ENCODE peak calls at places on chromosomes 1 and 21, in four cellular contexts. D, X, S and F are unnamed samples.

GRCh38 chr21:36454079-36454478 is 25.8 kb downstream of the CLDN14 start:
- DNase-seq in D (no peak), X (no peak), S (no peak), F (no peak)

GRCh38 chr1:83619497-83619896 is 379.4 kb downstream of the TTLL7 start:
- DNase-seq in X (no peak), S (no peak), D (no peak), F (no peak)

GRCh38 chr1:6025269-6026094 is 20.2 kb upstream of the KCNAB2 start:
- DNase-seq in S (no peak), D (no peak), X (no peak), F (no peak)

GRCh38 chr1:203368624-203369451 is 17.9 kb upstream of the FMOD start:
- DNase-seq in X (no peak), D (no peak), S (no peak), F (no peak)

GRCh38 chr1:29855761-29856160 is 619.4 kb downstream of the PTPRU start:
- DNase-seq in S (no peak), D (no peak), X (no peak), F (no peak)

GRCh38 chr1:208942394-208942793 is 641.1 kb upstream of the CAMK1G start:
- DNase-seq in X (no peak), D (no peak), S (no peak), F (no peak)

GRCh38 chr1:106956721-106957120 is 99.8 kb upstream of the PRMT6 start:
- DNase-seq in S (no peak), X (no peak), D (no peak), F (no peak)

GRCh38 chr21:43597052-43597451 is 62.2 kb downstream of the HSF2BP start:
- DNase-seq in S (no peak), X (no peak), D (peak), F (no peak)

GRCh38 chr1:107378602-107379265 is 237.9 kb downstream of the NTNG1 start:
- DNase-seq in D (no peak), S (no peak), X (no peak), F (no peak)

GRCh38 chr1:45477646-45478045 is 13.3 kb downstream of the TESK2 start:
- DNase-seq in S (no peak), X (no peak), D (no peak), F (no peak)

DNA sequence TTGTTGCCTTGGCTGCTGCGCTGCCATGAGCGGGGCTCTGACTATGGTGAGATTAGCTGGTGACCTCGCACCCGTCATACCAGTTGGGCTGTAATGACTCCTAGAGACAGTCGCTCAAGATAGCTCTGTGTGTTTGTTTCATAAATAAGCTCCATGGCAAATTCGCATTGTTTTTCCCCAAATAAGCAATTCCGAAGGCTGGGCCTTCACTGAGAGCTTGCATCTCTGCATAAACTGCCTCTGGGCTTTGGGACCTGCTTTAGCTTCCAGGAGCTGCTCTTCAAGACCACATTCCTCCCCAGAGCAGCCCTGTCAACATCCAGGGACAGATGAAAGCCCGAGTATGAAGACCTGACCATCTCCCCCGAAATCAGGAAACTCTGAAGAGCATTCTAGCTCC is 40.7 kb upstream of the SCCPDH start:
- DNase-seq in S (no peak), X (no peak), D (no peak), F (no peak)
- TF ChIP-seq SUZ12 in S (no peak), X (no peak), D (no peak), F (no peak)

DNA sequence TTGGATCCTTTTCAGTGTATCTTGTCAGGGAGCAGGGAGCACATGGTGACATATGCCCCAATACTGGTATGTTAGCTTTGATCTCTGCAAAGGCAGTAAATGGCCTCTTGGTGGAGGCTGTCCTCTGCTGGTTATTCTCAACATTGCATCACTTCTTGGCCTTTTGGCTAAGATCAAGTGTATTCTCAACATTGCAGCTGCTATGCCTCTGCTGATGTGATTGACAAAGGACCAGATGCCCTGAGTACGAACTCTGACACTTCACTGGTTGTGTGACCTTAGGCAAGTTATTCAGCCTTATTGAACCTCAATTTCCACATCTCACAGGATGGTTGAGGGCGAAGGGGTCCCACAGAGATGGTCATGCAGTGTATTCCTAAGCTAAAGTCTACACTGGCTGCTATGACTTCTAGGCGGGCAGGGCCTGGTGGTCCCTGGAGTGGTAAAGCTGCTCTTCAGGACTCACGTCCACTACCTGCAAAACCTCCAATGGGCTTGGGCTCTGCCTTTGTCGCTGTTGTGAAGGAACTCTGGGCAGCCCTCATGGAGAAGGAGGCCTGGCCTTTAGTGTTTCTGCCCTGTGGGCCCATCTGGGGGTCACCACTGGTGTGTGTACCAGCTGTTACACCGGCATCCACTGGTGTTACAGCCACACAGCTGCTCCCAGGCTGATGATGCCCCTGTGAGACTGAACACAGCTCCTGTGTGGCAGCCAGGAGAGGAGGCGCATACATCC is 64.8 kb downstream of the DNTTIP2 start:
- DNase-seq in D (peak), S (no peak), X (peak), F (peak)
- H3K9ac ChIP-seq in D (no peak), S (no peak), X (no peak), F (no peak)

GRCh38 chr1:180532854-180533253 is 25.9 kb upstream of the OVAAL start:
- DNase-seq in S (no peak), D (no peak), X (no peak), F (no peak)

GRCh38 chr1:180533571-180533987 is 25.2 kb upstream of the OVAAL start:
- DNase-seq in D (peak), X (no peak), S (peak), F (peak)

GRCh38 chr1:180527270-180527669 is 24.9 kb upstream of the ACBD6 start:
- DNase-seq in D (peak), X (no peak), S (no peak), F (no peak)

GRCh38 chr1:180528868-180529470 is 26.6 kb upstream of the ACBD6 start:
- DNase-seq in S (no peak), D (no peak), X (no peak), F (no peak)

GRCh38 chr1:180530501-180530900 is 28.1 kb upstream of the ACBD6 start:
- DNase-seq in D (peak), X (no peak), S (no peak), F (no peak)
- TF ChIP-seq YY1 in D (no peak), X (no peak), S (no peak), F (no peak)

GRCh38 chr1:1761504-1762376 is 16.5 kb downstream of the NADK start:
- DNase-seq in D (no peak), X (no peak), S (no peak), F (no peak)
- TF ChIP-seq SUZ12 in D (no peak), X (no peak), S (no peak), F (no peak)

GRCh38 chr1:23722652-23723051 is 20.6 kb upstream of the ELOA start:
- DNase-seq in X (no peak), S (no peak), D (no peak), F (no peak)

GRCh38 chr1:23720256-23720995 is 22.8 kb upstream of the ELOA start:
- DNase-seq in X (peak), D (no peak), S (no peak), F (no peak)

GRCh38 chr1:23719162-23719820 is 24.0 kb upstream of the ELOA start:
- DNase-seq in S (no peak), D (no peak), X (no peak), F (no peak)

DNA sequence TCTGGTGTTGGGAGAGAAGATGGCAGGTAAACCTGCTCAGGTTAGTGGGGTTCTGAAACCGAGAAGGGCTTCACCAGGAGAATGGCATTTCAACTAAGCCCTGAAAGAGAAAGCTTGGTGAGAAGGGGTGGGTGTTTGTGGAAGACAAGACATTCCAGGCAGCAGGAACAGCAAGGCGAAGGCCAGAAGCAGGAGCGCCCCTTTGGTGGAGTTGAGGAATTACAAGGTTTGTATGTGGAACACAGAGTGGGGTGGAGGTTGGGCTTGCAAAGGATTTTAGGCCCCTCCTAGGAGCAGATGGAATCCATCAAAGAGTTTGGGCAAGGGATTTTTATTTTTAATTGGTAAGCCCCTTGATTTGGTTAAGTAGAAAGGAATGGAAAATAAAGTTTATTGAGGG is 24.8 kb upstream of the ELOA start:
- DNase-seq in D (peak), S (peak), X (no peak), F (peak)
- H3K9ac ChIP-seq in D (no peak), S (no peak), X (peak), F (no peak)

DNA sequence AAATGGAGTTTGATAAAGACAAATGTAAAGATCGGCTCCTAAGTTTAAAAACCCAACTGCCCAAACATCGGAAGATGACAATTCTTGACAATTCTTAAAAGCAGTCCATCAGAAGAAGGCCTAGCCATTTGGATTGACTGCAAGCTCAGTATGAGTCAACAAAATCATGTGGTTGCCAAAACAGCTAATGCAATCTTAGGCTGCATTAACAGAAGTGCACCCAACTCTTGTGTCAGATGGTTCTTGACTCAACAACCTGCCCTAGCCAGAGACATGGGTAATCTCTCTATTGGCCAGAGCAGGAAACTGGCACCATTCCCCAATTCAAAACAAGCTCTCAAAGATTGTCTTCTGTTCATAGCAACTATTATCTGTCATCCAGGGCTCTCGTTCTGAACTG is 9.9 kb upstream of the NCF2 start:
- DNase-seq in D (no peak), X (no peak), S (no peak), F (no peak)
- TF ChIP-seq YY1 in D (no peak), X (no peak), S (no peak), F (no peak)

GRCh38 chr1:196516373-196516772 is 91.9 kb downstream of the KCNT2 start:
- DNase-seq in S (no peak), X (no peak), D (no peak), F (no peak)
- TF ChIP-seq SUZ12 in S (no peak), X (no peak), D (no peak), F (no peak)